ENCODE peak calls at places on chromosome 5, in seven cellular contexts. S, E, Y, Q, G, H and P are unnamed samples.
A peak's percentile ranks its signal among the peaks of the same experiment; 100 is the strongest.

GRCh38 chr5:131142970-131143617 is 22.0 kb downstream of the HINT1 start:
- DNase-seq in S (no peak), E (no peak), Y (no peak), Q (no peak), G (no peak), H (no peak), P (no peak)

GRCh38 chr5:72366324-72366976 is 46.3 kb downstream of the PTCD2 start:
- DNase-seq in S (no peak), E (no peak), Y (peak; percentile 49), Q (no peak), G (no peak), H (peak; percentile 49), P (peak; percentile 5)

GRCh38 chr5:147101654-147102053 is 133.2 kb upstream of the STK32A start:
- DNase-seq in S (no peak), E (no peak), Y (no peak), Q (no peak), G (no peak), H (no peak), P (no peak)

GRCh38 chr5:92364986-92365550 is 982.0 kb upstream of the ARRDC3 start:
- DNase-seq in S (no peak), E (no peak), Y (no peak), Q (no peak), G (no peak), H (no peak), P (no peak)

GRCh38 chr5:55463613-55464012 is 71.2 kb downstream of the PLPP1 start:
- DNase-seq in S (no peak), E (no peak), Y (no peak), Q (no peak), G (no peak), H (no peak), P (no peak)

GRCh38 chr5:116578676-116579075 is 4.1 kb upstream of the SEMA6A start:
- DNase-seq in S (no peak), E (no peak), Y (no peak), Q (no peak), G (no peak), H (no peak), P (no peak)

GRCh38 chr5:91443028-91443427 is 59.9 kb upstream of the ARRDC3 start:
- DNase-seq in S (no peak), E (no peak), Y (no peak), Q (no peak), G (no peak), H (no peak), P (no peak)

GRCh38 chr5:106399381-106399780 is 1271.4 kb downstream of the EFNA5 start:
- DNase-seq in S (no peak), E (no peak), Y (no peak), Q (no peak), G (no peak), H (no peak), P (no peak)

GRCh38 chr5:122312670-122312988 is 592 bp downstream of the SNCAIP start:
- DNase-seq in S (no peak), E (no peak), Y (no peak), Q (no peak), G (no peak), H (peak; percentile 20), P (no peak)

GRCh38 chr5:82820958-82821880 is 256.0 kb downstream of the TMEM167A start:
- DNase-seq in S (no peak), E (no peak), Y (peak; percentile 38), Q (no peak), G (no peak), H (no peak), P (no peak)

GRCh38 chr5:65588694-65589093 is 25.6 kb downstream of the PPWD1 start:
- DNase-seq in S (no peak), E (no peak), Y (no peak), Q (no peak), G (no peak), H (no peak), P (no peak)